ENCODE peak calls at places on chromosomes 1 and 21, in seven cellular contexts. V is fibroblast of lung; Z is tibial artery; B is brain microvascular endothelial cell; G is A549; U is CD8-positive, alpha-beta T cell; H is HFF-Myc. K is an unnamed sample.

GRCh38 chr1:203304919-203305808 is at the start of gene BTG2:
- DNase-seq in V (peak; percentile 83), Z (peak; percentile 97), B (peak; percentile 73), G (peak; percentile 84), U (peak; percentile 94), H (no peak), K (peak; percentile 81)

GRCh38 chr1:34262023-34262422 is 85.3 kb downstream of the C1orf94 start:
- DNase-seq in V (no peak), Z (no peak), B (no peak), G (no peak), U (no peak), H (no peak), K (no peak)

GRCh38 chr1:231420959-231421615 is 1.0 kb downstream of the EGLN1 start:
- DNase-seq in V (peak; percentile 66), Z (peak; percentile 73), B (peak; percentile 51), G (peak; percentile 52), U (peak; percentile 45), H (no peak), K (peak; percentile 67)

GRCh38 chr1:117620440-117620839 is 14.6 kb downstream of the TENT5C start:
- DNase-seq in V (no peak), Z (no peak), B (no peak), G (no peak), U (no peak), H (no peak), K (no peak)

GRCh38 chr1:234962340-234962989 is 166.2 kb downstream of the TOMM20 start:
- DNase-seq in V (peak; percentile 100), Z (peak; percentile 81), B (peak; percentile 99), G (peak; percentile 71), U (no peak), H (peak; percentile 98), K (peak; percentile 98)

GRCh38 chr1:116971481-116971880 is 30.1 kb upstream of the CD101 start:
- DNase-seq in V (peak; percentile 53), Z (no peak), B (no peak), G (no peak), U (no peak), H (no peak), K (no peak)

GRCh38 chr1:66176012-66176715 is 357.8 kb upstream of the SGIP1 start:
- DNase-seq in V (peak; percentile 48), Z (no peak), B (peak; percentile 56), G (peak; percentile 93), U (no peak), H (no peak), K (no peak)

GRCh38 chr1:15213333-15213732 is 33.7 kb upstream of the FHAD1 start:
- DNase-seq in V (peak; percentile 29), Z (no peak), B (no peak), G (no peak), U (no peak), H (no peak), K (no peak)

GRCh38 chr1:14552246-14552970 is 46.1 kb upstream of the KAZN start:
- DNase-seq in V (no peak), Z (no peak), B (no peak), G (no peak), U (no peak), H (no peak), K (no peak)

GRCh38 chr1:89566761-89567174 is 42.1 kb downstream of the LRRC8B start:
- DNase-seq in V (peak; percentile 36), Z (no peak), B (no peak), G (no peak), U (no peak), H (no peak), K (no peak)

GRCh38 chr1:64470670-64471217 is 815 bp downstream of the CACHD1 start:
- DNase-seq in V (peak; percentile 29), Z (peak; percentile 67), B (no peak), G (peak; percentile 6), U (no peak), H (no peak), K (peak; percentile 16)

GRCh38 chr1:247102381-247102780 is 1.8 kb downstream of the ZNF669 start:
- DNase-seq in V (peak; percentile 57), Z (no peak), B (no peak), G (no peak), U (no peak), H (no peak), K (no peak)

GRCh38 chr1:55916480-55916879 is 662.9 kb downstream of the PLPP3 start:
- DNase-seq in V (peak; percentile 82), Z (no peak), B (peak; percentile 67), G (peak; percentile 1), U (no peak), H (peak; percentile 29), K (peak; percentile 2)

GRCh38 chr1:110375490-110375889 is 15.3 kb downstream of the SLC16A4 start:
- DNase-seq in V (no peak), Z (no peak), B (no peak), G (no peak), U (no peak), H (no peak), K (peak; percentile 61)

GRCh38 chr1:23555949-23556640 is 3.2 kb downstream of the ID3 start:
- DNase-seq in V (peak; percentile 86), Z (peak; percentile 80), B (peak; percentile 88), G (peak; percentile 87), U (no peak), H (no peak), K (peak; percentile 74)

GRCh38 chr1:148352470-148353118 is 130.5 kb downstream of the PPIAL4G start:
- DNase-seq in V (no peak), Z (no peak), B (no peak), G (no peak), U (no peak), H (no peak), K (no peak)

GRCh38 chr1:193457676-193458075 is 271.3 kb upstream of the B3GALT2 start:
- DNase-seq in V (peak; percentile 42), Z (no peak), B (no peak), G (no peak), U (no peak), H (no peak), K (peak; percentile 39)

GRCh38 chr1:207825719-207826556 is 74.1 kb downstream of the CD46 start:
- DNase-seq in V (peak; percentile 52), Z (peak; percentile 94), B (peak; percentile 83), G (peak; percentile 31), U (peak; percentile 78), H (no peak), K (peak; percentile 79)

GRCh38 chr1:101140041-101140718 is 96.6 kb upstream of the S1PR1 start:
- DNase-seq in V (no peak), Z (no peak), B (no peak), G (no peak), U (no peak), H (no peak), K (no peak)

GRCh38 chr21:30733026-30733425 is 14.0 kb downstream of the KRTAP21-2 start:
- DNase-seq in V (no peak), Z (no peak), B (no peak), G (no peak), U (no peak), H (no peak), K (no peak)

GRCh38 chr1:232625319-232625868 is 4.5 kb downstream of the SIPA1L2 start:
- DNase-seq in V (no peak), Z (no peak), B (no peak), G (no peak), U (no peak), H (no peak), K (no peak)

GRCh38 chr1:232628335-232629214 is 1.4 kb downstream of the SIPA1L2 start:
- DNase-seq in V (peak; percentile 54), Z (no peak), B (no peak), G (peak; percentile 45), U (no peak), H (no peak), K (peak; percentile 9)

GRCh38 chr1:232627645-232628334 is 2.1 kb downstream of the SIPA1L2 start:
- DNase-seq in V (peak; percentile 48), Z (no peak), B (no peak), G (peak; percentile 72), U (no peak), H (no peak), K (peak; percentile 7)

GRCh38 chr1:232626452-232626851 is 3.5 kb downstream of the SIPA1L2 start:
- DNase-seq in V (peak; percentile 61), Z (no peak), B (no peak), G (no peak), U (no peak), H (no peak), K (no peak)

GRCh38 chr1:232627171-232627570 is 2.8 kb downstream of the SIPA1L2 start:
- DNase-seq in V (no peak), Z (no peak), B (no peak), G (no peak), U (no peak), H (no peak), K (no peak)
- H3K4me3 ChIP-seq in V (no peak overlapping the region), Z (no peak overlapping the region), B (no peak overlapping the region), G (no peak overlapping the region), U (no peak overlapping the region), H (no peak overlapping the region), K (no peak overlapping the region)

GRCh38 chr21:14064296-14064645 is 146.5 kb downstream of the LIPI start:
- DNase-seq in V (no peak), Z (no peak), B (no peak), G (no peak), U (no peak), H (no peak), K (no peak)
- TF ChIP-seq CTCF in V (no peak), Z (no peak), B (no peak), G (no peak), U (no peak), H (no peak), K (no peak)

DNA sequence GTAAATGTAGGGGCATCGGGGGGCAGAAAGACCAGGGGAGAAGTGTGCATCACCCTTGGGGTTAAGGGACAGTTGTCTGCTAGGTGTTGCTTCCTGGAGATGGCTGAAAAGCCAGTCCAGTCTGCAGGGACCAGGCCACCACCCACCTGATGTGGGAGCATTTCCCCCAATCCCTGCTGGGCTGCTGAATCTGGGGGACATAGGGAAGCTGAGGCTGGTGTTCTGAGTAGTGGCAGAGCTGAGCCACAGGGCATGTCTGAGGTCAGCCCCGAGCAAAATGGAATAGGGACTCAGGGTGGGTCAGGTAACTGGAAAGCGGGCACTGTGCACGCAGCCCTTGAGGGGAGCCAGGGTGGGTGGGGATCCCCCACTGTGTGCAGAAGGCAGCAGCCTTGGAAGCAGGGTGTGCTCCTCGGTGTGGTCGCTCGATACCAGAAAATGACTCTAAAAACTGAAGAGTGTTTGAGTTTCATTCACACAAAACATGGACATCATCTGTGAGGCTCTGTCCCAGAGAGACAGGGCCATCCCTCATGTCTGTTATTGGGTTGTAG is 2.4 kb upstream of the CCNL2 start:
- DNase-seq in V (no peak), Z (no peak), B (no peak), G (no peak), U (no peak), H (no peak), K (no peak)
- H3K4me3 ChIP-seq in V (peak overlapping the region; percentile 14), Z (no peak overlapping the region), B (no peak overlapping the region), G (no peak overlapping the region), U (no peak overlapping the region), H (peak overlapping the region; percentile 98), K (no peak overlapping the region)

GRCh38 chr1:160605205-160605604 is 25.9 kb upstream of the CD84 start:
- DNase-seq in V (no peak), Z (no peak), B (no peak), G (no peak), U (no peak), H (no peak), K (no peak)
- TF ChIP-seq CTCF in V (no peak), Z (no peak), B (no peak), G (no peak), U (no peak), H (no peak), K (no peak)

DNA sequence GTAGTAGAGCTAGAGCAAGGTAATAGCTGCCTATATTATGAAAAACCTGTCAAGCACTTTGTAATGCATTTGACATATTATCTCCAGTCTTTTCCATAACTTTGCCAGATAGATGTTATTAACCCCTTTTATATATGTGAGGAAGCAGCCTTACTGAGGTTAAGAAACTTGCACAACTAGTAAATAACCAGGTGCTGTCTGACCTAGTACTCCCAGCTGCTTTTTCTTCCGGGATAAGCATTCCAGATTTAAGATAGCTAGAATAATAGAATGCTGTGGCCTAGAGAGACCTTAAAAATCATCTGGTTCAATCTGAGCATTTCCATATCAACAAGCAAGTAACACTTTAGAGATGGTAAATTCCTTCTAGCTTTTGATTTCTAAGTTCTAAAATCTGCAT is 1.6 kb downstream of the SH3GLB1 start:
- DNase-seq in V (peak; percentile 9), Z (no peak), B (no peak), G (no peak), U (no peak), H (no peak), K (no peak)
- H3K4me3 ChIP-seq in V (peak overlapping the region; percentile 82), Z (peak overlapping the region; percentile 91), B (peak overlapping the region; percentile 81), G (peak overlapping the region; percentile 86), U (peak overlapping the region; percentile 82), H (peak overlapping the region; percentile 88), K (peak overlapping the region; percentile 91)